ENCODE peak calls at places on chromosomes 3 and 15, in eight cellular contexts. One of them, this sample, is unnamed.

GRCh38 chr15:65869954-65870871 is 922 bp downstream of the RAB11A start:
- DNase-seq in activated CD8-positive, alpha-beta memory T cell treated with anti-CD3 and anti-CD28 coated beads, Interleukin-2, amount 50 U/mL, for 48 hours: peak
- DNase-seq in AG04449: no peak
- DNase-seq in nucleus accumbens: peak
- DNase-seq in nephron progenitor cell: no peak
- DNase-seq in T follicular helper cell: no peak
- DNase-seq in anterior cingulate cortex: no peak
- DNase-seq in CD8-positive, alpha-beta memory T cell: no peak
- DNase-seq in this sample: no peak

GRCh38 chr3:183298708-183299153 is 45.7 kb downstream of the B3GNT5 start:
- DNase-seq in activated CD8-positive, alpha-beta memory T cell treated with anti-CD3 and anti-CD28 coated beads, Interleukin-2, amount 50 U/mL, for 48 hours: no peak
- DNase-seq in AG04449: peak
- DNase-seq in nucleus accumbens: peak
- DNase-seq in nephron progenitor cell: peak
- DNase-seq in T follicular helper cell: no peak
- DNase-seq in anterior cingulate cortex: peak
- DNase-seq in CD8-positive, alpha-beta memory T cell: no peak
- DNase-seq in this sample: no peak

GRCh38 chr3:132641837-132642538 is 17.6 kb downstream of the ACAD11 start:
- DNase-seq in activated CD8-positive, alpha-beta memory T cell treated with anti-CD3 and anti-CD28 coated beads, Interleukin-2, amount 50 U/mL, for 48 hours: no peak
- DNase-seq in AG04449: no peak
- DNase-seq in nucleus accumbens: no peak
- DNase-seq in nephron progenitor cell: no peak
- DNase-seq in T follicular helper cell: no peak
- DNase-seq in anterior cingulate cortex: no peak
- DNase-seq in CD8-positive, alpha-beta memory T cell: peak
- DNase-seq in this sample: no peak

GRCh38 chr3:46024131-46024530 is 3.2 kb downstream of the XCR1 start:
- DNase-seq in activated CD8-positive, alpha-beta memory T cell treated with anti-CD3 and anti-CD28 coated beads, Interleukin-2, amount 50 U/mL, for 48 hours: no peak
- DNase-seq in AG04449: no peak
- DNase-seq in nucleus accumbens: no peak
- DNase-seq in nephron progenitor cell: no peak
- DNase-seq in T follicular helper cell: no peak
- DNase-seq in anterior cingulate cortex: no peak
- DNase-seq in CD8-positive, alpha-beta memory T cell: no peak
- DNase-seq in this sample: no peak

GRCh38 chr3:61524933-61525332 is 36.4 kb upstream of the PTPRG start:
- DNase-seq in activated CD8-positive, alpha-beta memory T cell treated with anti-CD3 and anti-CD28 coated beads, Interleukin-2, amount 50 U/mL, for 48 hours: no peak
- DNase-seq in AG04449: no peak
- DNase-seq in nucleus accumbens: no peak
- DNase-seq in nephron progenitor cell: no peak
- DNase-seq in T follicular helper cell: no peak
- DNase-seq in anterior cingulate cortex: no peak
- DNase-seq in CD8-positive, alpha-beta memory T cell: no peak
- DNase-seq in this sample: no peak

GRCh38 chr15:71455878-71456277 is 340.6 kb downstream of the THSD4 start:
- DNase-seq in activated CD8-positive, alpha-beta memory T cell treated with anti-CD3 and anti-CD28 coated beads, Interleukin-2, amount 50 U/mL, for 48 hours: no peak
- DNase-seq in AG04449: no peak
- DNase-seq in nucleus accumbens: no peak
- DNase-seq in nephron progenitor cell: no peak
- DNase-seq in T follicular helper cell: no peak
- DNase-seq in anterior cingulate cortex: no peak
- DNase-seq in CD8-positive, alpha-beta memory T cell: no peak
- DNase-seq in this sample: no peak

GRCh38 chr3:111610612-111611054 is 15.5 kb upstream of the ZBED2 start:
- DNase-seq in activated CD8-positive, alpha-beta memory T cell treated with anti-CD3 and anti-CD28 coated beads, Interleukin-2, amount 50 U/mL, for 48 hours: no peak
- DNase-seq in AG04449: no peak
- DNase-seq in nucleus accumbens: no peak
- DNase-seq in nephron progenitor cell: no peak
- DNase-seq in T follicular helper cell: peak
- DNase-seq in anterior cingulate cortex: no peak
- DNase-seq in CD8-positive, alpha-beta memory T cell: no peak
- DNase-seq in this sample: no peak

GRCh38 chr3:127675651-127676391 is 3.1 kb downstream of the ABTB1 start:
- DNase-seq in activated CD8-positive, alpha-beta memory T cell treated with anti-CD3 and anti-CD28 coated beads, Interleukin-2, amount 50 U/mL, for 48 hours: no peak
- DNase-seq in AG04449: no peak
- DNase-seq in nucleus accumbens: no peak
- DNase-seq in nephron progenitor cell: no peak
- DNase-seq in T follicular helper cell: no peak
- DNase-seq in anterior cingulate cortex: no peak
- DNase-seq in CD8-positive, alpha-beta memory T cell: no peak
- DNase-seq in this sample: peak

GRCh38 chr3:184417619-184418327 is 37.9 kb downstream of the CHRD start:
- DNase-seq in activated CD8-positive, alpha-beta memory T cell treated with anti-CD3 and anti-CD28 coated beads, Interleukin-2, amount 50 U/mL, for 48 hours: peak
- DNase-seq in AG04449: no peak
- DNase-seq in nucleus accumbens: peak
- DNase-seq in nephron progenitor cell: peak
- DNase-seq in T follicular helper cell: peak
- DNase-seq in anterior cingulate cortex: peak
- DNase-seq in CD8-positive, alpha-beta memory T cell: peak
- DNase-seq in this sample: peak

GRCh38 chr15:48717458-48717857 is 71.9 kb upstream of the FBN1 start:
- DNase-seq in activated CD8-positive, alpha-beta memory T cell treated with anti-CD3 and anti-CD28 coated beads, Interleukin-2, amount 50 U/mL, for 48 hours: no peak
- DNase-seq in AG04449: no peak
- DNase-seq in nucleus accumbens: no peak
- DNase-seq in nephron progenitor cell: no peak
- DNase-seq in T follicular helper cell: no peak
- DNase-seq in anterior cingulate cortex: no peak
- DNase-seq in CD8-positive, alpha-beta memory T cell: no peak
- DNase-seq in this sample: no peak

GRCh38 chr3:4501422-4501821 is 8.3 kb downstream of the ITPR1 start:
- DNase-seq in activated CD8-positive, alpha-beta memory T cell treated with anti-CD3 and anti-CD28 coated beads, Interleukin-2, amount 50 U/mL, for 48 hours: no peak
- DNase-seq in AG04449: no peak
- DNase-seq in nucleus accumbens: no peak
- DNase-seq in nephron progenitor cell: no peak
- DNase-seq in T follicular helper cell: no peak
- DNase-seq in anterior cingulate cortex: no peak
- DNase-seq in CD8-positive, alpha-beta memory T cell: no peak
- DNase-seq in this sample: no peak